ENCODE peak calls at places on chromosomes 11 and 22, in six cellular contexts. One of them, this sample, is unnamed.

GRCh38 chr11:110858556-110858921 is 146.3 kb upstream of the ARHGAP20 start:
- ATAC-seq in psoas muscle: no peak
- ATAC-seq in activated T-cell treated with anti-CD3 and anti-CD28 coated beads, Interleukin-2, amount 50 U/mL, for 4 hours: no peak
- ATAC-seq in gastrocnemius medialis: peak
- ATAC-seq in HCT116: no peak
- ATAC-seq in CD4-positive, alpha-beta T cell: no peak
- ATAC-seq in this sample: peak

GRCh38 chr11:59401262-59401552 is 25.0 kb downstream of the OR5A2 start:
- ATAC-seq in psoas muscle: no peak
- ATAC-seq in activated T-cell treated with anti-CD3 and anti-CD28 coated beads, Interleukin-2, amount 50 U/mL, for 4 hours: no peak
- ATAC-seq in gastrocnemius medialis: no peak
- ATAC-seq in HCT116: no peak
- ATAC-seq in CD4-positive, alpha-beta T cell: no peak
- ATAC-seq in this sample: no peak

GRCh38 chr11:18791175-18792065 is at the start of gene PTPN5:
- ATAC-seq in psoas muscle: no peak
- ATAC-seq in activated T-cell treated with anti-CD3 and anti-CD28 coated beads, Interleukin-2, amount 50 U/mL, for 4 hours: peak
- ATAC-seq in gastrocnemius medialis: no peak
- ATAC-seq in HCT116: no peak
- ATAC-seq in CD4-positive, alpha-beta T cell: no peak
- ATAC-seq in this sample: no peak

GRCh38 chr22:23242473-23243001 is 62.2 kb downstream of the BCR start:
- ATAC-seq in psoas muscle: no peak
- ATAC-seq in activated T-cell treated with anti-CD3 and anti-CD28 coated beads, Interleukin-2, amount 50 U/mL, for 4 hours: no peak
- ATAC-seq in gastrocnemius medialis: no peak
- ATAC-seq in HCT116: no peak
- ATAC-seq in CD4-positive, alpha-beta T cell: peak
- ATAC-seq in this sample: no peak

GRCh38 chr11:118092907-118093571 is 6.3 kb upstream of the SMIM35 start:
- ATAC-seq in psoas muscle: no peak
- ATAC-seq in activated T-cell treated with anti-CD3 and anti-CD28 coated beads, Interleukin-2, amount 50 U/mL, for 4 hours: no peak
- ATAC-seq in gastrocnemius medialis: no peak
- ATAC-seq in HCT116: no peak
- ATAC-seq in CD4-positive, alpha-beta T cell: no peak
- ATAC-seq in this sample: peak

GRCh38 chr11:124339671-124340447 is 19.9 kb upstream of the OR8D2 start:
- ATAC-seq in psoas muscle: no peak
- ATAC-seq in activated T-cell treated with anti-CD3 and anti-CD28 coated beads, Interleukin-2, amount 50 U/mL, for 4 hours: no peak
- ATAC-seq in gastrocnemius medialis: no peak
- ATAC-seq in HCT116: no peak
- ATAC-seq in CD4-positive, alpha-beta T cell: no peak
- ATAC-seq in this sample: no peak

GRCh38 chr11:11471196-11471595 is 118.1 kb upstream of the CSNK2A3 start:
- ATAC-seq in psoas muscle: no peak
- ATAC-seq in activated T-cell treated with anti-CD3 and anti-CD28 coated beads, Interleukin-2, amount 50 U/mL, for 4 hours: no peak
- ATAC-seq in gastrocnemius medialis: no peak
- ATAC-seq in HCT116: no peak
- ATAC-seq in CD4-positive, alpha-beta T cell: no peak
- ATAC-seq in this sample: no peak

GRCh38 chr11:125994509-125994908 is 48.7 kb downstream of the VSIG10L2 start:
- ATAC-seq in psoas muscle: no peak
- ATAC-seq in activated T-cell treated with anti-CD3 and anti-CD28 coated beads, Interleukin-2, amount 50 U/mL, for 4 hours: no peak
- ATAC-seq in gastrocnemius medialis: no peak
- ATAC-seq in HCT116: no peak
- ATAC-seq in CD4-positive, alpha-beta T cell: no peak
- ATAC-seq in this sample: no peak

GRCh38 chr11:6397636-6398035 is 7.4 kb downstream of the SMPD1 start:
- ATAC-seq in psoas muscle: no peak
- ATAC-seq in activated T-cell treated with anti-CD3 and anti-CD28 coated beads, Interleukin-2, amount 50 U/mL, for 4 hours: no peak
- ATAC-seq in gastrocnemius medialis: no peak
- ATAC-seq in HCT116: peak
- ATAC-seq in CD4-positive, alpha-beta T cell: no peak
- ATAC-seq in this sample: no peak

This sample was measured in esophagus mucosa.